ENCODE peak calls at places on chromosomes 13 and 19, in eight cellular contexts. K is Ammon's horn; O is PC-3; U is endodermal cell; R is heart right ventricle; H is activated effector memory CD4-positive, alpha-beta T cell treated with Interleukin-2 at 50 U/mL for 16 hours; I is DMS153; N is stimulated activated effector memory CD8-positive, alpha-beta T cell treated with anti-CD3 and anti-CD28 coated beads, Interleukin-12 subunit alpha, Interleukin-12 subunit beta, amount 100 ng/mL, for 72 hours. C is an unnamed sample.

GRCh38 chr19:8697671-8698432 is 743 bp downstream of the ACTL9 start:
- DNase-seq in R (no peak), N (no peak), I (no peak), O (no peak), H (no peak), U (peak; percentile 87), K (no peak), C (no peak)

GRCh38 chr13:101449971-101450748 is 2.3 kb upstream of the ITGBL1 start:
- DNase-seq in O (peak; percentile 93), N (no peak), H (no peak), R (no peak), I (no peak), K (no peak), U (no peak), C (peak; percentile 51)

GRCh38 chr13:112256716-112257497 is 119.2 kb upstream of the SPACA7 start:
- DNase-seq in R (no peak), O (no peak), I (no peak), N (no peak), K (no peak), U (no peak), H (no peak), C (no peak)

GRCh38 chr13:108929532-108929931 is 300.1 kb downstream of the MYO16 start:
- DNase-seq in K (no peak), R (no peak), I (no peak), O (peak; percentile 30), U (no peak), N (no peak), H (no peak), C (no peak)

GRCh38 chr13:51958217-51958547 is 53.1 kb downstream of the ATP7B start:
- DNase-seq in H (no peak), R (no peak), U (no peak), K (no peak), I (peak; percentile 65), O (peak; percentile 69), N (no peak), C (no peak)

GRCh38 chr19:35154535-35155406 is at the start of gene FXYD5:
- DNase-seq in I (no peak), R (peak; percentile 78), H (peak; percentile 63), U (peak; percentile 87), K (peak; percentile 35), O (peak; percentile 70), N (peak; percentile 57), C (peak; percentile 88)

GRCh38 chr13:46615888-46616531 is 63.0 kb downstream of the LRCH1 start:
- DNase-seq in R (no peak), O (no peak), N (no peak), H (no peak), I (peak; percentile 67), U (no peak), K (no peak), C (no peak)

GRCh38 chr19:34241513-34242337 is 12.6 kb upstream of the GARRE1 start:
- DNase-seq in H (no peak), I (peak; percentile 85), N (no peak), K (no peak), O (peak; percentile 55), R (no peak), U (peak; percentile 95), C (no peak)